ENCODE peak calls at places on chromosomes 5 and 9, in five cellular contexts. One of them, this sample, is unnamed.

GRCh38 chr5:180291943-180292831 is at the start of gene MAPK9:
- DNase-seq in mesendoderm: peak; percentile 86
- DNase-seq in H1: no peak
- DNase-seq in IMR-90: peak; percentile 64
- DNase-seq in mesenchymal stem cell: peak; percentile 79
- DNase-seq in this sample: peak; percentile 87

GRCh38 chr9:108184941-108185340 is 670.8 kb downstream of the ACTL7B start:
- DNase-seq in H1: no peak
- DNase-seq in IMR-90: peak; percentile 34
- DNase-seq in mesenchymal stem cell: peak; percentile 58
- DNase-seq in mesendoderm: peak; percentile 71
- DNase-seq in this sample: no peak

GRCh38 chr5:62082370-62082778 is 223.6 kb upstream of the KIF2A start:
- DNase-seq in H1: no peak
- DNase-seq in mesenchymal stem cell: peak; percentile 35
- DNase-seq in IMR-90: peak; percentile 16
- DNase-seq in mesendoderm: no peak
- DNase-seq in this sample: no peak

GRCh38 chr9:130834371-130835311 is at the start of gene ABL1:
- DNase-seq in mesendoderm: peak; percentile 81
- DNase-seq in IMR-90: peak; percentile 85
- DNase-seq in H1: no peak
- DNase-seq in mesenchymal stem cell: peak; percentile 88
- DNase-seq in this sample: peak; percentile 58

GRCh38 chr5:32780508-32780919 is 69.4 kb downstream of the NPR3 start:
- DNase-seq in IMR-90: peak; percentile 17
- DNase-seq in H1: no peak
- DNase-seq in mesendoderm: no peak
- DNase-seq in mesenchymal stem cell: no peak
- DNase-seq in this sample: no peak

GRCh38 chr5:130282044-130282443 is 377.8 kb downstream of the CHSY3 start:
- DNase-seq in mesenchymal stem cell: peak; percentile 2
- DNase-seq in mesendoderm: no peak
- DNase-seq in H1: no peak
- DNase-seq in IMR-90: no peak
- DNase-seq in this sample: no peak

GRCh38 chr5:146124580-146124979 is 19.2 kb upstream of the PLAC8L1 start:
- DNase-seq in IMR-90: no peak
- DNase-seq in H1: no peak
- DNase-seq in mesenchymal stem cell: no peak
- DNase-seq in mesendoderm: no peak
- DNase-seq in this sample: no peak

GRCh38 chr5:39171647-39172046 is 47.7 kb downstream of the FYB1 start:
- DNase-seq in H1: no peak
- DNase-seq in IMR-90: no peak
- DNase-seq in mesenchymal stem cell: no peak
- DNase-seq in mesendoderm: no peak
- DNase-seq in this sample: no peak

GRCh38 chr5:172497591-172498255 is 43.4 kb upstream of the SH3PXD2B start:
- DNase-seq in IMR-90: no peak
- DNase-seq in mesenchymal stem cell: no peak
- DNase-seq in H1: no peak
- DNase-seq in mesendoderm: no peak
- DNase-seq in this sample: no peak

GRCh38 chr9:108496866-108497265 is 358.9 kb downstream of the ACTL7B start:
- DNase-seq in mesendoderm: no peak
- DNase-seq in IMR-90: no peak
- DNase-seq in H1: no peak
- DNase-seq in mesenchymal stem cell: no peak
- DNase-seq in this sample: no peak

GRCh38 chr9:89427621-89428221 is 70.2 kb downstream of the SEMA4D start:
- DNase-seq in IMR-90: peak; percentile 49
- DNase-seq in mesenchymal stem cell: no peak
- DNase-seq in H1: no peak
- DNase-seq in mesendoderm: no peak
- DNase-seq in this sample: no peak

GRCh38 chr5:11904270-11904906 is at the start of gene CTNND2:
- DNase-seq in mesenchymal stem cell: peak; percentile 36
- DNase-seq in H1: peak; percentile 62
- DNase-seq in mesendoderm: peak; percentile 92
- DNase-seq in IMR-90: no peak
- DNase-seq in this sample: peak; percentile 82

GRCh38 chr5:81749562-81750307 is 1.2 kb downstream of the SSBP2 start:
- DNase-seq in H1: no peak
- DNase-seq in mesenchymal stem cell: no peak
- DNase-seq in mesendoderm: peak; percentile 53
- DNase-seq in IMR-90: peak; percentile 17
- DNase-seq in this sample: peak; percentile 37

GRCh38 chr5:100840364-100840763 is 62.7 kb downstream of the ST8SIA4 start:
- DNase-seq in mesendoderm: peak; percentile 6
- DNase-seq in H1: no peak
- DNase-seq in mesenchymal stem cell: peak; percentile 65
- DNase-seq in IMR-90: peak; percentile 35
- DNase-seq in this sample: no peak
- H3K9ac ChIP-seq in mesendoderm: no peak overlapping the region
- H3K9ac ChIP-seq in H1: no peak overlapping the region
- H3K9ac ChIP-seq in mesenchymal stem cell: no peak overlapping the region
- H3K9ac ChIP-seq in IMR-90: no peak overlapping the region
- H3K9ac ChIP-seq in this sample: no peak overlapping the region

GRCh38 chr5:154478224-154478565 is at the start of gene HAND1:
- DNase-seq in H1: no peak
- DNase-seq in mesenchymal stem cell: peak; percentile 48
- DNase-seq in mesendoderm: peak; percentile 98
- DNase-seq in IMR-90: no peak
- DNase-seq in this sample: peak; percentile 80

GRCh38 chr5:154479160-154479943 is 1.3 kb upstream of the HAND1 start:
- DNase-seq in mesenchymal stem cell: peak; percentile 29
- DNase-seq in mesendoderm: peak; percentile 65
- DNase-seq in H1: no peak
- DNase-seq in IMR-90: no peak
- DNase-seq in this sample: no peak

GRCh38 chr5:154479944-154480750 is 2.1 kb upstream of the HAND1 start:
- DNase-seq in mesenchymal stem cell: no peak
- DNase-seq in mesendoderm: peak; percentile 66
- DNase-seq in H1: no peak
- DNase-seq in IMR-90: no peak
- DNase-seq in this sample: no peak

GRCh38 chr5:154477382-154478223 is 424 bp downstream of the HAND1 start:
- DNase-seq in mesenchymal stem cell: peak; percentile 29
- DNase-seq in IMR-90: peak; percentile 1
- DNase-seq in H1: no peak
- DNase-seq in mesendoderm: peak; percentile 73
- DNase-seq in this sample: peak; percentile 48

DNA sequence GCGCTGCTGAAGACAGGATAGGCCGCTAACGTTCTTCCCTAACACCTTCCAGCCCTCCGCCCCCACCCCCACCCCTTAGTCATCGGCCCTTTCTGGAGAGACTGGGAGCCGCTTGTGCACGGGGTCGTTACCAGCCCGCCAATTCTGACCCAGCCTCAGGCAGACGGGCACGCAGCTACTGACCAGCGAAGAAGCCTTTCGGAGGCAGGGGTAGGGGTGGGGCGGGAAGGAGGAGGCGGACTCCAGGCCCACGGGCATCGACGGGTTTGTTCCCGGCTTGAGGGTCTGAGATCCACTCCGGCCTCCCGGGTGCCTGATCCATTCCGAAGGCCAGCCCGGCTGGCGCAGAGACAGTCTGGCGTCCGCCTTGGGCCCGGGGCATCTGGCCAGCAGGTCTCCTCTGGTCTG is 729 bp upstream of the HAND1 start:
- DNase-seq in IMR-90: no peak
- DNase-seq in H1: no peak
- DNase-seq in mesenchymal stem cell: peak; percentile 22
- DNase-seq in mesendoderm: peak; percentile 93
- DNase-seq in this sample: no peak
- H3K4me3 ChIP-seq in IMR-90: no peak overlapping the region
- H3K4me3 ChIP-seq in H1: no peak overlapping the region
- H3K4me3 ChIP-seq in mesenchymal stem cell: no peak overlapping the region
- H3K4me3 ChIP-seq in mesendoderm: no peak overlapping the region
- H3K4me3 ChIP-seq in this sample: no peak overlapping the region

GRCh38 chr5:30994170-30994569 is 199.3 kb upstream of the CDH6 start:
- DNase-seq in mesenchymal stem cell: no peak
- DNase-seq in H1: no peak
- DNase-seq in mesendoderm: peak; percentile 71
- DNase-seq in IMR-90: no peak
- DNase-seq in this sample: no peak
- H3K4ac ChIP-seq in mesenchymal stem cell: no peak overlapping the region
- H3K4ac ChIP-seq in H1: no peak overlapping the region
- H3K4ac ChIP-seq in mesendoderm: no peak overlapping the region
- H3K4ac ChIP-seq in IMR-90: no peak overlapping the region
- H3K4ac ChIP-seq in this sample: no peak overlapping the region

GRCh38 chr5:75037106-75037505 is 15.3 kb downstream of the GCNT4 start:
- DNase-seq in IMR-90: peak; percentile 93
- DNase-seq in mesenchymal stem cell: peak; percentile 79
- DNase-seq in H1: no peak
- DNase-seq in mesendoderm: peak; percentile 95
- DNase-seq in this sample: no peak
- H3K9ac ChIP-seq in IMR-90: no peak overlapping the region
- H3K9ac ChIP-seq in mesenchymal stem cell: no peak overlapping the region
- H3K9ac ChIP-seq in H1: no peak overlapping the region
- H3K9ac ChIP-seq in mesendoderm: no peak overlapping the region
- H3K9ac ChIP-seq in this sample: no peak overlapping the region

DNA sequence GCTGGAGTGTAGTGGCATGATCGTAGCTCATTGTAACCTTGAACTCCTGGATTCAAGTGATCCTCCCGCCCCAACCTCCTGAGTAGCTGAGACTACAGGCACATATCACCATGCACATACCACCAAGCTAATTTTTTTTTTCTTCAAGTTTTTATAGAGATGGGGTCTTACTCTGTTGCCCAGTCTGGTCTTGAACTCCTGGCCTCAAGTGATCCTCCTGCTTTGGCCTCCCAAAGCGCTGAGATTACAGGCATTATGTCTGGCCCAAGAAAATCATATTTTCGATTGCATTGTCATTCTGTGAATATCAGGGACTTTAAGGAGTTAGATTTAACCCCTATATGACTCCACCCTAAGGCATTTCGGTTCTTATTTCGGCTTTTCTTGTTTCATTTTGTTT is 116.6 kb downstream of the VPS13A start:
- DNase-seq in mesenchymal stem cell: no peak
- DNase-seq in mesendoderm: no peak
- DNase-seq in H1: no peak
- DNase-seq in IMR-90: no peak
- DNase-seq in this sample: no peak
- H3K4me3 ChIP-seq in mesenchymal stem cell: no peak overlapping the region
- H3K4me3 ChIP-seq in mesendoderm: no peak overlapping the region
- H3K4me3 ChIP-seq in H1: no peak overlapping the region
- H3K4me3 ChIP-seq in IMR-90: no peak overlapping the region
- H3K4me3 ChIP-seq in this sample: no peak overlapping the region